ENCODE peak calls at places on chromosomes 1 and 21, in four cellular contexts. Z is heart left ventricle, Q is fibroblast of mammary gland, Y is AG04449. B is an unnamed sample.

GRCh38 chr1:3540876-3541275 is 70.4 kb downstream of the MEGF6 start:
- DNase-seq in Y (no peak), Q (no peak), Z (no peak), B (no peak)

GRCh38 chr21:32411366-32412161 is 942 bp upstream of the EVA1C start:
- DNase-seq in Q (peak; percentile 77), Z (peak; percentile 96), Y (no peak), B (peak; percentile 85)

GRCh38 chr1:69129538-69129937 is 438.2 kb upstream of the LRRC7 start:
- DNase-seq in Q (no peak), Y (no peak), Z (no peak), B (no peak)

GRCh38 chr1:65393345-65393744 is 27.1 kb upstream of the LEPR start:
- DNase-seq in Y (peak; percentile 7), Q (peak; percentile 66), Z (no peak), B (peak; percentile 41)

GRCh38 chr1:235078927-235079381 is 49.7 kb downstream of the TOMM20 start:
- DNase-seq in Y (no peak), Z (no peak), Q (peak; percentile 91), B (no peak)

GRCh38 chr1:25893072-25893604 is 13.1 kb downstream of the STMN1 start:
- DNase-seq in Q (no peak), Y (no peak), Z (no peak), B (no peak)

GRCh38 chr1:230834292-230834691 is 34.0 kb downstream of the C1orf198 start:
- DNase-seq in Z (no peak), Y (no peak), Q (no peak), B (no peak)

GRCh38 chr1:172820759-172821158 is 161.9 kb downstream of the FASLG start:
- DNase-seq in Z (no peak), Y (no peak), Q (peak; percentile 26), B (no peak)

GRCh38 chr1:246608616-246609376 is 42.5 kb downstream of the CNST start:
- DNase-seq in Q (peak; percentile 95), Z (peak; percentile 81), Y (peak; percentile 66), B (peak; percentile 97)

GRCh38 chr1:74610961-74611360 is 62.6 kb downstream of the ERICH3 start:
- DNase-seq in Q (no peak), Z (no peak), Y (no peak), B (no peak)

GRCh38 chr1:33903210-33903589 is 39.3 kb downstream of the HMGB4 start:
- DNase-seq in Y (no peak), Z (no peak), Q (peak; percentile 84), B (no peak)

GRCh38 chr21:44051462-44051941 is 39.4 kb downstream of the TRAPPC10 start:
- DNase-seq in Y (no peak), Z (peak; percentile 70), Q (peak; percentile 47), B (peak; percentile 90)

GRCh38 chr21:33412832-33413519 is 9.8 kb downstream of the IFNGR2 start:
- DNase-seq in Q (no peak), Z (no peak), Y (no peak), B (no peak)

GRCh38 chr1:205449254-205449749 is 6.5 kb downstream of the BLACAT1 start:
- DNase-seq in Z (no peak), Y (no peak), Q (no peak), B (no peak)
- H3K4me3 ChIP-seq in Z (no peak overlapping the region), Y (no peak overlapping the region), Q (peak overlapping the region; percentile 16), B (peak overlapping the region; percentile 45)

GRCh38 chr1:32757213-32757895 is 54.8 kb upstream of the SYNC start:
- DNase-seq in Y (no peak), Z (no peak), Q (no peak), B (no peak)
- H3K4me3 ChIP-seq in Y (no peak overlapping the region), Z (no peak overlapping the region), Q (no peak overlapping the region), B (no peak overlapping the region)

GRCh38 chr21:37208056-37208705 is 59.0 kb downstream of the VPS26C start:
- DNase-seq in Z (peak; percentile 91), Y (no peak), Q (no peak), B (no peak)
- H3K4me3 ChIP-seq in Z (peak overlapping the region; percentile 19), Y (no peak overlapping the region), Q (no peak overlapping the region), B (no peak overlapping the region)

GRCh38 chr1:8077120-8077573 is 51.0 kb upstream of the ERRFI1 start:
- DNase-seq in Q (peak; percentile 99), Z (peak; percentile 77), Y (no peak), B (peak; percentile 96)

GRCh38 chr1:8075511-8076051 is 49.5 kb upstream of the ERRFI1 start:
- DNase-seq in Q (no peak), Y (no peak), Z (no peak), B (no peak)

GRCh38 chr1:8076171-8076570 is 50.1 kb upstream of the ERRFI1 start:
- DNase-seq in Z (no peak), Y (no peak), Q (no peak), B (no peak)

GRCh38 chr1:8077602-8078001 is 51.5 kb upstream of the ERRFI1 start:
- DNase-seq in Q (no peak), Y (no peak), Z (no peak), B (no peak)

DNA sequence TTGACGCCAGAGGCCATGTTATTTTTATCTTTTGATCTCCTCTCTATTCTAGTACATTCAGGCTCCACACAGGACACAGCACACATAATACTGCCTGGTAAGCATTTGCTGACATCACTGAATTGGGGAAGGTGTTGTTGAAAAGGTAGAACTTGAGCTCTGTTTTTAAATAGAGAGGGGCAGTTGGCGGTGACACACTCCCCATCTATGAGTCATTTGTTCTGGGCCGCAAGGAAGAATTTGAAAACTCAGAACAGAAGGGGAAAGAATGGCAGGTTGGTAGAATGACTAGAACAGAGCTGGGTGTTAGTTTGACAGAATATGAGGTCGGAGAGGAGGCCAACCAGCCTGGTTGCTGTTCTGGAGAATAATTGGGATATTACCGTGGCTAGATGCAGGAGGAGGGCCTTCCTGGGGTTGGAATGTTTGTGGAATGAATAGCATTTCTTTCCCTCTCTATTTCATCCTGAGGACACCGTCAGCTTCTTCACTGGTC is 52.1 kb upstream of the ERRFI1 start:
- DNase-seq in Q (peak; percentile 94), Y (no peak), Z (no peak), B (peak; percentile 70)
- H3K4me3 ChIP-seq in Q (no peak overlapping the region), Y (no peak overlapping the region), Z (no peak overlapping the region), B (no peak overlapping the region)

GRCh38 chr1:181718034-181718433 is 234.7 kb downstream of the CACNA1E start:
- DNase-seq in Z (no peak), Q (no peak), Y (no peak), B (no peak)

GRCh38 chr1:181714428-181714827 is 231.1 kb downstream of the CACNA1E start:
- DNase-seq in Q (no peak), Z (no peak), Y (no peak), B (no peak)

GRCh38 chr1:181711858-181712257 is 228.5 kb downstream of the CACNA1E start:
- DNase-seq in Y (no peak), Q (no peak), Z (no peak), B (no peak)

DNA sequence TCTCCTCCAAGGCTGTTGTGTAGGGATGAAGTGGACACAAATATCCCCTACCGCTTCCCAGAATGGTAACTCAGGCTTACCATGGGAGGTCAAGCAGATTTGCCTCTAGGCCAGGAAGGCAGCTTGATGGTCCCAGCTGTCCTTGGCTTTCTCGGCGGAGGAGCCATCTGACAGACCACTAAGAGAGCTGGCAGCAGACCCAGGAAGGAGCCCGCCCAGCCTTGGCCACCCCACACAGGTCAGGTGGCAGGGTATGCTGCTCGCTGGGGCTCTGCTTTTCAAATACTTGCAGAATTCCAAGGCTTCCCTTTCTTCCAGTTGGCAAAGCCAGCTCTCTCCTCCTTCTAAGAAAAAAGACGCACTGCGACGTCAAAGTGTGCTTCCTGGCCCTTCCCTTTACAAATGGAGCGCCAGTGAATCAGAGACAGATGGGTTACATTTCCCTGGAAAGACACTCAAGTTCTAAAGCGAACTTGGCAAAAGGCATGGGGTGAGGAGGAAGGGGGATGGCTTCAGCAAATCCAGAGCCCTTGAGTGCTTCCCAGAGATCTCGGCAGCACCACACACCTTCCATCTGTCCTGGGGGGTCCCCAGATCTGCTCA is 229.4 kb downstream of the CACNA1E start:
- DNase-seq in Q (peak; percentile 1), Z (no peak), Y (no peak), B (no peak)
- H3K4me3 ChIP-seq in Q (no peak overlapping the region), Z (no peak overlapping the region), Y (no peak overlapping the region), B (no peak overlapping the region)

GRCh38 chr1:47104816-47105215 is 32.4 kb upstream of the CYP4A22 start:
- DNase-seq in Q (no peak), Y (no peak), Z (no peak), B (no peak)
- H3K4me3 ChIP-seq in Q (no peak overlapping the region), Y (no peak overlapping the region), Z (no peak overlapping the region), B (no peak overlapping the region)

GRCh38 chr1:61079276-61079897 is 3.0 kb upstream of the NFIA start:
- DNase-seq in Q (no peak), Y (no peak), Z (no peak), B (no peak)
- H3K4me3 ChIP-seq in Q (no peak overlapping the region), Y (no peak overlapping the region), Z (peak overlapping the region; percentile 68), B (peak overlapping the region; percentile 34)

DNA sequence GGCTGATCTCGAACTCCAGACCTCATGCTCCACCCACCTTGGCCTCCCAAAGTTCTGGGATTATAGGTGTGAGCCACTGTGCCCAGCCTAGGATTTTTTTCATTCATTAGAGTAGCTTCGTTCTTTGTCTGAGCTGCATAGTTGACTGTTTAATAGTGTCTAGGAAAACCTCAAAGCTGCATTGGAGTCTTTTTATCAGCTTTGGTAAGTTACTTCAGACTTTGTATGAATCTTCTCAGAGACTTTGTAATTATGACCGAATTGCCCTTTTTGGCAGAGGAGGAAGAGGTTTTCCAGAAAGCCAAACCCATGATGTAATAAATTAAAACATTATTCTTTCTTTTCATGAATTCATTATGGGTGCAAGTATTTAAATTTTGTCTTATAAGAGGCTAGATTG is 5.1 kb downstream of the DNAJB4 start:
- DNase-seq in Y (no peak), Z (no peak), Q (peak; percentile 50), B (no peak)
- H3K4me3 ChIP-seq in Y (peak overlapping the region; percentile 10), Z (peak overlapping the region; percentile 73), Q (peak overlapping the region; percentile 82), B (peak overlapping the region; percentile 82)

GRCh38 chr1:36086529-36087232 is 2.0 kb upstream of the ADPRS start:
- DNase-seq in Z (no peak), Q (no peak), Y (no peak), B (no peak)
- H3K4me3 ChIP-seq in Z (no peak overlapping the region), Q (no peak overlapping the region), Y (no peak overlapping the region), B (no peak overlapping the region)

GRCh38 chr1:156062189-156062588 is 1.2 kb downstream of the RAB25 start:
- DNase-seq in Z (no peak), Q (no peak), Y (no peak), B (no peak)
- H3K4me3 ChIP-seq in Z (no peak overlapping the region), Q (no peak overlapping the region), Y (no peak overlapping the region), B (no peak overlapping the region)